ENCODE peak calls at places on chromosomes 4 and X, in six cellular contexts. P is fibroblast of the conjunctiva; Y is effector memory CD8-positive, alpha-beta T cell; U is EL; N is PC-3; M is NCI-H1092. B is an unnamed sample.

GRCh38 chrX:10054396-10054795 is 87.2 kb downstream of the CLDN34 start:
- DNase-seq in Y (no peak), U (no peak), M (no peak), P (no peak), N (no peak), B (no peak)

GRCh38 chr4:187770345-187770744 is 225.2 kb upstream of the ZFP42 start:
- DNase-seq in U (no peak), P (no peak), N (no peak), Y (no peak), M (no peak), B (no peak)

GRCh38 chr4:120682981-120683380 is 239.5 kb downstream of the PRDM5 start:
- DNase-seq in U (peak; percentile 11), M (no peak), N (no peak), P (no peak), Y (no peak), B (no peak)

GRCh38 chrX:40542208-40542607 is 38.6 kb upstream of the ATP6AP2 start:
- DNase-seq in U (no peak), P (no peak), N (no peak), M (no peak), Y (no peak), B (no peak)

GRCh38 chr4:105495667-105496066 is 21.8 kb upstream of the PPA2 start:
- DNase-seq in U (peak; percentile 19), Y (no peak), N (peak; percentile 42), M (no peak), P (no peak), B (no peak)

GRCh38 chr4:122764808-122765189 is 32.3 kb downstream of the BBS12 start:
- DNase-seq in M (no peak), U (peak; percentile 83), N (peak; percentile 53), P (peak; percentile 91), Y (no peak), B (no peak)

GRCh38 chrX:101925733-101926132 is 6.1 kb downstream of the ZMAT1 start:
- DNase-seq in U (no peak), N (no peak), M (no peak), P (no peak), Y (no peak), B (no peak)

GRCh38 chrX:153968754-153969124 is 2.9 kb downstream of the HCFC1 start:
- DNase-seq in P (no peak), Y (no peak), N (peak; percentile 10), U (peak; percentile 16), M (no peak), B (peak; percentile 12)

GRCh38 chr4:71634364-71634763 is 149.5 kb downstream of the GC start:
- DNase-seq in Y (no peak), P (no peak), M (no peak), N (no peak), U (no peak), B (no peak)

GRCh38 chr4:89434364-89434988 is 126.9 kb upstream of the GPRIN3 start:
- DNase-seq in N (peak; percentile 31), Y (no peak), U (peak; percentile 4), P (peak; percentile 18), M (peak; percentile 25), B (peak; percentile 49)

GRCh38 chr4:15405069-15405468 is 22.8 kb upstream of the C1QTNF7 start:
- DNase-seq in P (no peak), M (no peak), U (no peak), Y (no peak), N (no peak), B (no peak)

GRCh38 chr4:22434895-22435294 is 81.0 kb downstream of the ADGRA3 start:
- DNase-seq in Y (no peak), U (peak; percentile 32), M (peak; percentile 31), N (peak; percentile 48), P (peak; percentile 33), B (no peak)

GRCh38 chr4:7623468-7623867 is 188.7 kb upstream of the PSAPL1 start:
- DNase-seq in N (no peak), M (no peak), Y (no peak), P (no peak), U (no peak), B (no peak)

GRCh38 chr4:19030048-19030447 is 1008.5 kb upstream of the LCORL start:
- DNase-seq in P (no peak), U (peak; percentile 56), M (no peak), N (no peak), Y (no peak), B (no peak)

GRCh38 chrX:69238153-69238959 is 73.1 kb upstream of the PJA1 start:
- DNase-seq in P (peak; percentile 13), Y (no peak), N (no peak), M (peak; percentile 84), U (no peak), B (peak; percentile 62)

GRCh38 chr4:139535852-139536234 is 20.2 kb downstream of the SETD7 start:
- DNase-seq in M (no peak), Y (no peak), U (no peak), P (no peak), N (no peak), B (no peak)

GRCh38 chrX:109382332-109382731 is 99.6 kb downstream of the GUCY2F start:
- DNase-seq in Y (no peak), P (no peak), U (no peak), M (no peak), N (no peak), B (no peak)

GRCh38 chrX:34656467-34656841 is 631 bp downstream of the TMEM47 start:
- DNase-seq in M (no peak), Y (no peak), P (no peak), N (no peak), U (peak; percentile 8), B (no peak)

GRCh38 chr4:173051697-173052096 is 116.9 kb upstream of the GALNT7 start:
- DNase-seq in M (no peak), P (no peak), N (no peak), Y (no peak), U (peak; percentile 23), B (no peak)

GRCh38 chr4:124931050-124931449 is 218.5 kb upstream of the ANKRD50 start:
- DNase-seq in M (no peak), U (no peak), Y (no peak), N (peak; percentile 78), P (peak; percentile 29), B (no peak)

GRCh38 chr4:176837176-176837915 is 44.6 kb upstream of the VEGFC start:
- DNase-seq in U (no peak), Y (no peak), N (no peak), M (no peak), P (no peak), B (no peak)

GRCh38 chr4:148170408-148171385 is 271.5 kb downstream of the NR3C2 start:
- DNase-seq in P (no peak), N (peak; percentile 69), Y (no peak), M (no peak), U (no peak), B (no peak)

GRCh38 chr4:122450847-122451246 is 5.7 kb downstream of the IL2 start:
- DNase-seq in Y (peak; percentile 1), N (peak; percentile 62), P (no peak), M (no peak), U (peak; percentile 19), B (no peak)

GRCh38 chr4:54320826-54321320 is 91.8 kb downstream of the PDGFRA start:
- DNase-seq in M (no peak), Y (no peak), U (no peak), N (peak; percentile 86), P (no peak), B (no peak)

GRCh38 chrX:8988456-8988855 is 45.5 kb downstream of the FAM9B start:
- DNase-seq in P (peak; percentile 14), Y (no peak), M (no peak), N (peak; percentile 61), U (peak; percentile 17), B (no peak)

GRCh38 chr4:1251773-1252066 is 2.8 kb upstream of the CTBP1 start:
- DNase-seq in M (no peak), P (no peak), Y (no peak), N (no peak), U (no peak), B (no peak)

GRCh38 chr4:6480532-6481088 is 8.2 kb upstream of the PPP2R2C start:
- DNase-seq in Y (no peak), U (no peak), N (peak; percentile 67), P (no peak), M (no peak), B (no peak)

GRCh38 chr4:138182838-138183426 is 59.2 kb downstream of the SLC7A11 start:
- DNase-seq in U (peak; percentile 43), M (peak; percentile 39), Y (no peak), P (peak; percentile 70), N (peak; percentile 67), B (peak; percentile 50)

GRCh38 chr4:111678466-111678865 is 466.8 kb upstream of the FAM241A start:
- DNase-seq in Y (no peak), N (no peak), M (no peak), P (peak; percentile 74), U (peak; percentile 83), B (peak; percentile 34)

GRCh38 chr4:131644619-131645018 is 1504.5 kb upstream of the PCDH10 start:
- DNase-seq in P (peak; percentile 30), M (no peak), U (peak; percentile 8), N (peak; percentile 38), Y (no peak), B (no peak)

GRCh38 chrX:8139713-8140112 is 31.4 kb downstream of the VCX2 start:
- DNase-seq in N (peak; percentile 63), U (no peak), M (no peak), Y (no peak), P (peak; percentile 1), B (no peak)

GRCh38 chr4:40228497-40229365 is 31.9 kb downstream of the RHOH start:
- DNase-seq in M (no peak), Y (no peak), N (peak; percentile 21), U (no peak), P (no peak), B (no peak)

GRCh38 chr4:125266901-125267601 is 47.7 kb upstream of the FAT4 start:
- DNase-seq in M (no peak), N (peak; percentile 60), P (peak; percentile 33), Y (no peak), U (peak; percentile 85), B (no peak)

GRCh38 chrX:136067946-136068345 is 79.4 kb upstream of the FHL1 start:
- DNase-seq in Y (no peak), P (no peak), U (no peak), N (no peak), M (no peak), B (no peak)

GRCh38 chr4:109729563-109730293 is at the start of gene PLA2G12A:
- DNase-seq in Y (peak; percentile 67), P (peak; percentile 14), N (peak; percentile 87), U (peak; percentile 52), M (peak; percentile 37), B (peak; percentile 88)

GRCh38 chr4:41409095-41409494 is 128.9 kb upstream of the LIMCH1 start:
- DNase-seq in Y (no peak), U (peak; percentile 64), M (no peak), N (peak; percentile 17), P (no peak), B (no peak)

GRCh38 chr4:87502580-87503238 is 26.5 kb downstream of the SPARCL1 start:
- DNase-seq in U (peak; percentile 64), M (peak; percentile 21), P (no peak), Y (no peak), N (peak; percentile 53), B (peak; percentile 33)

GRCh38 chrX:118117069-118117405 is 427 bp upstream of the KLHL13 start:
- DNase-seq in Y (no peak), P (no peak), N (peak; percentile 10), M (no peak), U (peak; percentile 0), B (no peak)